ENCODE peak calls at places on chromosomes 3 and 15, in four cellular contexts. E, L, R and K are unnamed samples.
A peak's percentile ranks its signal among the peaks of the same experiment; 100 is the strongest.

GRCh38 chr3:53941174-53941573 is 49.5 kb upstream of the SELENOK start:
- DNase-seq in R (no peak), E (no peak), L (no peak), K (no peak)

GRCh38 chr15:74725241-74725774 is at the start of gene CYP1A1:
- DNase-seq in E (peak; percentile 69), R (no peak), L (peak; percentile 74), K (no peak)

GRCh38 chr3:121531269-121531668 is 14.5 kb downstream of the POLQ start:
- DNase-seq in L (no peak), R (no peak), E (no peak), K (no peak)

GRCh38 chr15:88995449-88995848 is 82.3 kb upstream of the MFGE8 start:
- DNase-seq in R (no peak), E (no peak), L (peak; percentile 73), K (no peak)

GRCh38 chr3:188554404-188554803 is 400.4 kb downstream of the LPP start:
- DNase-seq in R (no peak), L (no peak), E (no peak), K (no peak)

GRCh38 chr3:119230071-119230470 is 10.6 kb downstream of the B4GALT4 start:
- DNase-seq in R (no peak), E (no peak), L (no peak), K (no peak)

GRCh38 chr3:72087420-72087819 is 302.5 kb upstream of the PROK2 start:
- DNase-seq in L (no peak), E (no peak), R (no peak), K (no peak)

GRCh38 chr15:89333959-89334509 is 590 bp downstream of the POLG start:
- DNase-seq in L (no peak), E (no peak), R (no peak), K (no peak)

GRCh38 chr3:38297947-38298711 is 16.0 kb downstream of the SLC22A14 start:
- DNase-seq in L (no peak), E (no peak), R (no peak), K (no peak)

GRCh38 chr3:152524198-152525140 is 255.7 kb downstream of the MBNL1 start:
- DNase-seq in E (peak; percentile 43), L (peak; percentile 42), R (peak; percentile 28), K (peak; percentile 15)

GRCh38 chr3:34073961-34074360 is 275.5 kb downstream of the PDCD6IP start:
- DNase-seq in R (no peak), E (no peak), L (no peak), K (no peak)

GRCh38 chr15:25188051-25188450 is 233.3 kb downstream of the SNRPN start:
- DNase-seq in L (no peak), E (no peak), R (no peak), K (no peak)

GRCh38 chr3:134239538-134239937 is 11.1 kb downstream of the RYK start:
- DNase-seq in R (no peak), E (no peak), L (no peak), K (peak; percentile 21)

GRCh38 chr3:119318871-119319270 is 24.7 kb downstream of the ARHGAP31 start:
- DNase-seq in R (no peak), L (no peak), E (no peak), K (no peak)

GRCh38 chr15:57626713-57627440 is 35.2 kb downstream of the MYZAP start:
- DNase-seq in L (no peak), R (no peak), E (no peak), K (no peak)

GRCh38 chr3:150399060-150399459 is 9.0 kb upstream of the TSC22D2 start:
- DNase-seq in R (no peak), E (no peak), L (no peak), K (no peak)

GRCh38 chr15:79811406-79812405 is 85.1 kb downstream of the MTHFS start:
- DNase-seq in R (peak; percentile 34), L (no peak), E (peak; percentile 90), K (no peak)

GRCh38 chr3:157317895-157318294 is 118.8 kb upstream of the PTX3 start:
- DNase-seq in E (no peak), L (no peak), R (no peak), K (no peak)

GRCh38 chr15:67406257-67406861 is 114.6 kb upstream of the C15orf61 start:
- DNase-seq in L (no peak), E (peak; percentile 9), R (no peak), K (no peak)

GRCh38 chr3:87002346-87002745 is 11.4 kb upstream of the VGLL3 start:
- DNase-seq in L (no peak), E (no peak), R (no peak), K (no peak)

GRCh38 chr3:45864760-45865567 is 21.4 kb upstream of the CCR9 start:
- DNase-seq in L (no peak), R (no peak), E (no peak), K (peak; percentile 40)

GRCh38 chr15:34812369-34812768 is 17.0 kb upstream of the ACTC1 start:
- DNase-seq in L (no peak), R (no peak), E (no peak), K (no peak)

GRCh38 chr3:105965384-105965783 is 96.6 kb upstream of the CBLB start:
- DNase-seq in R (peak; percentile 14), L (no peak), E (no peak), K (no peak)

GRCh38 chr3:154184582-154184981 is 63.4 kb downstream of the ARHGEF26 start:
- DNase-seq in L (no peak), E (no peak), R (no peak), K (no peak)

GRCh38 chr3:89434621-89435380 is 327.4 kb downstream of the EPHA3 start:
- DNase-seq in R (no peak), E (no peak), L (no peak), K (no peak)

GRCh38 chr3:160830792-160831191 is 74.8 kb downstream of the PPM1L start:
- DNase-seq in L (no peak), E (no peak), R (no peak), K (no peak)

GRCh38 chr15:39207532-39208115 is 373.3 kb upstream of the THBS1 start:
- DNase-seq in R (no peak), L (no peak), E (no peak), K (no peak)
- TF ChIP-seq CTCF in R (no peak), L (no peak), E (no peak), K (no peak)

DNA sequence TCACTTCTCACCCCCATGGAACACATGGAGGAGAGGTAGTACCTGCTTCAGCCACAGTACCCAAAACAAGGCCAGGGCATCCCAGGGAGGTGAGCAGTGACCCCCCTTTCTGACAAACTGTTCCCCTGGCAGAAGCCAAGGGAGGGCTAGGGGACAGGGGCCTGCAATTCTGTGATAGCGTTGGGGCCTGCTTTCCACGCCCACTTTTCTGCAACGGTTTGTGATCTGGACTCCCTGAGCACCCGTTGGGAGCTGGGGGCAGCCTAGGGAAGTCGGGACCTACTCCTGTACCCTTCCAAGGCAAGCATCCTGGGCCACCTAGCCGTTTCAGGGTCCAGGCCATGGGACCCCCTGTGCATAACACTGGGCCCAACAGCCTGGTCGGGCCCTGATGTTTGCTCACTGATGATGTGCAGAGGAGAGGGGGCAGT is 996 bp upstream of the DNAJA4 start:
- DNase-seq in E (no peak), R (no peak), L (no peak), K (peak; percentile 50)
- TF ChIP-seq CTCF in E (no peak), R (no peak), L (no peak), K (no peak)

GRCh38 chr3:165254812-165255211 is 58.6 kb upstream of the SLITRK3 start:
- DNase-seq in L (peak; percentile 12), R (no peak), E (no peak), K (no peak)
- TF ChIP-seq CTCF in L (no peak), R (no peak), E (no peak), K (no peak)

GRCh38 chr15:69648215-69648614 is 195.6 kb downstream of the RPLP1 start:
- DNase-seq in E (no peak), L (no peak), R (no peak), K (no peak)

GRCh38 chr15:69656271-69657030 is 203.8 kb downstream of the RPLP1 start:
- DNase-seq in L (no peak), R (no peak), E (peak; percentile 45), K (no peak)

GRCh38 chr15:69648775-69649735 is 196.4 kb downstream of the RPLP1 start:
- DNase-seq in L (peak; percentile 11), R (no peak), E (peak; percentile 26), K (no peak)

GRCh38 chr15:69653846-69654245 is 201.2 kb downstream of the RPLP1 start:
- DNase-seq in E (no peak), R (no peak), L (no peak), K (no peak)

DNA sequence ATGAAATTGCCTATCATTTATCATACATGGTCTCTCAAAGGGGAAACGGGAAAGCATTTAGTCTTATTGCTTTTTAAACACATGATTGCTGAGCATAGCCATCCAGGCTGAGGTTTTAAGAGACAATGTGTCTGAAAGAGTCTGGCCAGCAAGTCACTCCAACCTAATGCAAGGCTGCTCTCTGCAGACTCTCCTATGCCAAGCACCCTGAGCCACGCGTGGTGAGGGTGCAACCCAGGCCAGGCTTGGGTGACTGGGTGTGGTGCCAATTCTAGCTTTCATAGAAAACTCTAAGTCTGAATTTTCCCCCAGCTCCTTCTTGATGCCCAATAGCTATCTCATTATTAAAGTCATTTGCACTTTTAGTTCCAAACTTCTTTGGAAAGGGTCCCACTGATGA is 200.3 kb downstream of the RPLP1 start:
- DNase-seq in R (no peak), L (no peak), E (no peak), K (no peak)
- TF ChIP-seq CTCF in R (no peak), L (no peak), E (peak; percentile 19), K (no peak)